ENCODE peak calls at places on chromosomes 12 and 14, in four cellular contexts. One of them, this sample, is unnamed.

GRCh38 chr12:26088999-26089398 is 35.8 kb downstream of the BHLHE41 start:
- DNase-seq in NB4: peak; percentile 52
- DNase-seq in lower lobe of right lung: peak; percentile 44
- DNase-seq in ovary: no peak
- DNase-seq in this sample: no peak

GRCh38 chr12:93135286-93136239 is 206.5 kb upstream of the EEA1 start:
- DNase-seq in NB4: peak; percentile 74
- DNase-seq in lower lobe of right lung: no peak
- DNase-seq in ovary: no peak
- DNase-seq in this sample: no peak

GRCh38 chr12:108856428-108857157 is 790 bp downstream of the SSH1 start:
- DNase-seq in NB4: peak; percentile 62
- DNase-seq in lower lobe of right lung: peak; percentile 85
- DNase-seq in ovary: peak; percentile 21
- DNase-seq in this sample: no peak

GRCh38 chr12:10358131-10358530 is 31.7 kb downstream of the KLRK1 start:
- DNase-seq in NB4: no peak
- DNase-seq in lower lobe of right lung: no peak
- DNase-seq in ovary: no peak
- DNase-seq in this sample: no peak

GRCh38 chr12:10030446-10030845 is at the start of gene CLEC9A:
- DNase-seq in NB4: no peak
- DNase-seq in lower lobe of right lung: no peak
- DNase-seq in ovary: no peak
- DNase-seq in this sample: no peak

GRCh38 chr12:80622271-80622670 is 85.2 kb upstream of the MYF6 start:
- DNase-seq in NB4: peak; percentile 18
- DNase-seq in lower lobe of right lung: no peak
- DNase-seq in ovary: no peak
- DNase-seq in this sample: no peak

GRCh38 chr14:22319526-22320352 is 269.3 kb downstream of the DAD1 start:
- DNase-seq in NB4: peak; percentile 73
- DNase-seq in lower lobe of right lung: no peak
- DNase-seq in ovary: peak; percentile 23
- DNase-seq in this sample: no peak

GRCh38 chr12:26156201-26156871 is 31.5 kb upstream of the BHLHE41 start:
- DNase-seq in NB4: peak; percentile 31
- DNase-seq in lower lobe of right lung: no peak
- DNase-seq in ovary: no peak
- DNase-seq in this sample: no peak

GRCh38 chr12:52980773-52981423 is 25.4 kb upstream of the EIF4B start:
- DNase-seq in NB4: peak; percentile 92
- DNase-seq in lower lobe of right lung: peak; percentile 88
- DNase-seq in ovary: peak; percentile 71
- DNase-seq in this sample: peak; percentile 22

GRCh38 chr12:118064608-118065007 is 3.6 kb upstream of the WSB2 start:
- DNase-seq in NB4: peak; percentile 44
- DNase-seq in lower lobe of right lung: no peak
- DNase-seq in ovary: no peak
- DNase-seq in this sample: no peak

GRCh38 chr12:43221216-43221615 is 330.8 kb downstream of the ADAMTS20 start:
- DNase-seq in NB4: no peak
- DNase-seq in lower lobe of right lung: no peak
- DNase-seq in ovary: no peak
- DNase-seq in this sample: no peak

GRCh38 chr14:92105845-92106094 is 612 bp downstream of the ATXN3 start:
- DNase-seq in NB4: peak; percentile 75
- DNase-seq in lower lobe of right lung: peak; percentile 67
- DNase-seq in ovary: peak; percentile 46
- DNase-seq in this sample: peak; percentile 8

GRCh38 chr14:71621276-71621675 is 311.0 kb upstream of the RGS6 start:
- DNase-seq in NB4: no peak
- DNase-seq in lower lobe of right lung: no peak
- DNase-seq in ovary: no peak
- DNase-seq in this sample: no peak

GRCh38 chr12:42607584-42607984 is 18.0 kb upstream of the PRICKLE1 start:
- DNase-seq in NB4: no peak
- DNase-seq in lower lobe of right lung: no peak
- DNase-seq in ovary: no peak
- DNase-seq in this sample: no peak

GRCh38 chr14:65098586-65098985 is 3.7 kb downstream of the MAX start:
- DNase-seq in NB4: peak; percentile 64
- DNase-seq in lower lobe of right lung: no peak
- DNase-seq in ovary: no peak
- DNase-seq in this sample: no peak

GRCh38 chr12:111393700-111394275 is 11.9 kb upstream of the SH2B3 start:
- DNase-seq in NB4: peak; percentile 67
- DNase-seq in lower lobe of right lung: peak; percentile 89
- DNase-seq in ovary: no peak
- DNase-seq in this sample: no peak

GRCh38 chr12:47067778-47068431 is 11.5 kb upstream of the PCED1B start:
- DNase-seq in NB4: no peak
- DNase-seq in lower lobe of right lung: no peak
- DNase-seq in ovary: no peak
- DNase-seq in this sample: no peak

GRCh38 chr12:41333988-41334387 is 145.9 kb downstream of the PDZRN4 start:
- DNase-seq in NB4: no peak
- DNase-seq in lower lobe of right lung: no peak
- DNase-seq in ovary: no peak
- DNase-seq in this sample: no peak

GRCh38 chr12:64672925-64673409 is 62.7 kb downstream of the RASSF3 start:
- DNase-seq in NB4: no peak
- DNase-seq in lower lobe of right lung: peak; percentile 55
- DNase-seq in ovary: peak; percentile 82
- DNase-seq in this sample: no peak

GRCh38 chr12:5244513-5244972 is 187.4 kb upstream of the NTF3 start:
- DNase-seq in NB4: no peak
- DNase-seq in lower lobe of right lung: no peak
- DNase-seq in ovary: no peak
- DNase-seq in this sample: no peak

GRCh38 chr12:50715174-50715573 is 48.7 kb upstream of the ATF1 start:
- DNase-seq in NB4: no peak
- DNase-seq in lower lobe of right lung: no peak
- DNase-seq in ovary: no peak
- DNase-seq in this sample: no peak

GRCh38 chr14:99745307-99745951 is 47.8 kb upstream of the EML1 start:
- DNase-seq in NB4: no peak
- DNase-seq in lower lobe of right lung: peak; percentile 15
- DNase-seq in ovary: no peak
- DNase-seq in this sample: no peak

GRCh38 chr12:121452356-121453021 is 52.6 kb downstream of the RNF34 start:
- DNase-seq in NB4: no peak
- DNase-seq in lower lobe of right lung: peak; percentile 68
- DNase-seq in ovary: peak; percentile 35
- DNase-seq in this sample: no peak
- H3K4me3 ChIP-seq in NB4: no peak overlapping the region
- H3K4me3 ChIP-seq in lower lobe of right lung: peak overlapping the region; percentile 30
- H3K4me3 ChIP-seq in ovary: peak overlapping the region; percentile 13
- H3K4me3 ChIP-seq in this sample: peak overlapping the region; percentile 30

GRCh38 chr12:124455336-124455735 is 112.1 kb downstream of the NCOR2 start:
- DNase-seq in NB4: no peak
- DNase-seq in lower lobe of right lung: no peak
- DNase-seq in ovary: no peak
- DNase-seq in this sample: no peak

GRCh38 chr12:124457287-124458219 is 109.9 kb downstream of the NCOR2 start:
- DNase-seq in NB4: peak; percentile 96
- DNase-seq in lower lobe of right lung: peak; percentile 86
- DNase-seq in ovary: peak; percentile 82
- DNase-seq in this sample: peak; percentile 22

GRCh38 chr12:124458220-124458991 is 109.0 kb downstream of the NCOR2 start:
- DNase-seq in NB4: no peak
- DNase-seq in lower lobe of right lung: no peak
- DNase-seq in ovary: no peak
- DNase-seq in this sample: no peak

GRCh38 chr12:124456133-124456651 is 111.2 kb downstream of the NCOR2 start:
- DNase-seq in NB4: no peak
- DNase-seq in lower lobe of right lung: no peak
- DNase-seq in ovary: no peak
- DNase-seq in this sample: no peak

GRCh38 chr12:124456652-124457152 is 110.7 kb downstream of the NCOR2 start:
- DNase-seq in NB4: peak; percentile 77
- DNase-seq in lower lobe of right lung: peak; percentile 72
- DNase-seq in ovary: no peak
- DNase-seq in this sample: peak; percentile 66
- H3K4me3 ChIP-seq in NB4: no peak overlapping the region
- H3K4me3 ChIP-seq in lower lobe of right lung: peak overlapping the region; percentile 46
- H3K4me3 ChIP-seq in ovary: peak overlapping the region; percentile 39
- H3K4me3 ChIP-seq in this sample: peak overlapping the region; percentile 8

GRCh38 chr12:13028825-13029570 is 15.2 kb upstream of the FAM234B start:
- DNase-seq in NB4: no peak
- DNase-seq in lower lobe of right lung: no peak
- DNase-seq in ovary: no peak
- DNase-seq in this sample: no peak

GRCh38 chr12:13027508-13027907 is 16.7 kb upstream of the FAM234B start:
- DNase-seq in NB4: no peak
- DNase-seq in lower lobe of right lung: no peak
- DNase-seq in ovary: no peak
- DNase-seq in this sample: no peak

GRCh38 chr12:13024151-13024946 is 19.8 kb upstream of the FAM234B start:
- DNase-seq in NB4: peak; percentile 39
- DNase-seq in lower lobe of right lung: no peak
- DNase-seq in ovary: no peak
- DNase-seq in this sample: no peak

GRCh38 chr12:13022737-13023370 is 21.3 kb upstream of the FAM234B start:
- DNase-seq in NB4: no peak
- DNase-seq in lower lobe of right lung: no peak
- DNase-seq in ovary: no peak
- DNase-seq in this sample: no peak

DNA sequence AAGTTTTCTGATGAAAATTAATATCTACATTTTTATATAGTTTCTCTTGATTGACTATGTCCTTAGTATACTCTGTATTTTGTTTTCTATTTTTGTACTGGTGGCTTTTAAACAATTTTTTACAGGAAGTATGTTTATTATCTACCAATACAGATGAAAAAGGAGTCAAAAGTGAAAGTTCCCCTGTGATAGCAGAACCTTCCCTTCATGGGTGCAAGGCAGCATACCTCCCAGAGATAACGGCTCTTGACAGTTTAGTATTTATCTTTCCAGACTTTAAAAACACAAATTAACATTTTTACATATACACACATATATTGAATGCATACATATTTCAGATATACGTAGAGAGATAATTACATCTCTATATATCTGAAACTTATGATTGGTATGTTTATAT is 17.1 kb upstream of the FAM234B start:
- DNase-seq in NB4: no peak
- DNase-seq in lower lobe of right lung: no peak
- DNase-seq in ovary: no peak
- DNase-seq in this sample: no peak
- H3K4me3 ChIP-seq in NB4: no peak overlapping the region
- H3K4me3 ChIP-seq in lower lobe of right lung: no peak overlapping the region
- H3K4me3 ChIP-seq in ovary: no peak overlapping the region
- H3K4me3 ChIP-seq in this sample: no peak overlapping the region

GRCh38 chr12:104466694-104467345 is 10.1 kb downstream of the CHST11 start:
- DNase-seq in NB4: no peak
- DNase-seq in lower lobe of right lung: no peak
- DNase-seq in ovary: no peak
- DNase-seq in this sample: no peak
- H3K4me3 ChIP-seq in NB4: peak overlapping the region; percentile 29
- H3K4me3 ChIP-seq in lower lobe of right lung: no peak overlapping the region
- H3K4me3 ChIP-seq in ovary: no peak overlapping the region
- H3K4me3 ChIP-seq in this sample: no peak overlapping the region

GRCh38 chr12:121755591-121755990 is 37.9 kb downstream of the RHOF start:
- DNase-seq in NB4: peak; percentile 4
- DNase-seq in lower lobe of right lung: no peak
- DNase-seq in ovary: no peak
- DNase-seq in this sample: no peak
- H3K4me3 ChIP-seq in NB4: no peak overlapping the region
- H3K4me3 ChIP-seq in lower lobe of right lung: no peak overlapping the region
- H3K4me3 ChIP-seq in ovary: no peak overlapping the region
- H3K4me3 ChIP-seq in this sample: no peak overlapping the region

GRCh38 chr14:77185093-77185465 is 3.5 kb downstream of the TMEM63C start:
- DNase-seq in NB4: no peak
- DNase-seq in lower lobe of right lung: no peak
- DNase-seq in ovary: no peak
- DNase-seq in this sample: no peak

GRCh38 chr14:77183896-77184295 is 2.3 kb downstream of the TMEM63C start:
- DNase-seq in NB4: no peak
- DNase-seq in lower lobe of right lung: no peak
- DNase-seq in ovary: no peak
- DNase-seq in this sample: no peak

GRCh38 chr14:77184396-77185092 is 2.9 kb downstream of the TMEM63C start:
- DNase-seq in NB4: no peak
- DNase-seq in lower lobe of right lung: no peak
- DNase-seq in ovary: no peak
- DNase-seq in this sample: no peak

GRCh38 chr14:77181124-77181602 is 435 bp upstream of the TMEM63C start:
- DNase-seq in NB4: no peak
- DNase-seq in lower lobe of right lung: no peak
- DNase-seq in ovary: no peak
- DNase-seq in this sample: no peak

DNA sequence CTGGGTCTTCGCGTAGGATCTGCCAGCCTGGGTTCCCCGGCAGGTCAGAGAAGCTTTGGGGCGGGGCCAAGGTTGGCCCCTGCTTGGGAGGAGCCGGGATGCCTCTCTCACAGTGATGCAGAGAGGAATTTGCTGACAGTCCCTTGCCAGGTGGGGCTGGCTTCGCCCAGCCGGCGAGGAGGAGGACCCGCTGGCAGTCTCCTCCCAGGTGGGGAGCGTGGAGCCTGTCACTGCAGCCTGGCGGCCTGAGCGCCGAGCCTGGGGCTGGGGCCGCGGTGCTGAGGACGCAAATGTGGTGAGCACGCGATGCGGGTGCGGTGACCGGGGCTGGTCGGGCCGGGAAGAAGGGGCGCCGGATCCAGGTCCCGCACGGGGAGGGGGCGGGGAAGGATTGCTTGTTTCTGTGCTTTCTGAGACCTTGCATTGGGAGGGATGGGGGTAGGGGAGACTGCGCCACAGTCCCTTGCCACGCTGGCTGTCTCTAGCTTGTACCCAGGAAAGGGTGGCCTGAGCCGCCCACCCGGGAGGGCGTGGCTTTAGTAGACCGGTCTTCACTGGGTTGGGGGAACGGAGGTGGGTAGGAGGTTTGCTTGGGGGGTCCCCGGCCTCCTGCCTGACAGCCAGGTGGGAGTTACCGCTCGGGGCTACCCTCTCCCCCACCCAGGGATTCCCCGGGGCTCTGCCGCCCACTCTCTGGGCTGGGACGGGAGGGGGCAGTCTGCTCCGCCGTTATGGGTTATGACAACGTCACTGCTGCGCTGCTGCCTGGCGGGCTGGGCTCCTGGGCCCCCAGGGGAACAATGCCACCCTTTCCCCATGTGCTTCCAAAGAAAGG is at the start of gene TMEM63C:
- DNase-seq in NB4: peak; percentile 16
- DNase-seq in lower lobe of right lung: no peak
- DNase-seq in ovary: no peak
- DNase-seq in this sample: no peak
- H3K4me3 ChIP-seq in NB4: no peak within 1 kb of the TSS
- H3K4me3 ChIP-seq in lower lobe of right lung: peak within 1 kb of the TSS; percentile 38
- H3K4me3 ChIP-seq in ovary: peak within 1 kb of the TSS; percentile 7
- H3K4me3 ChIP-seq in this sample: peak within 1 kb of the TSS; percentile 52

DNA sequence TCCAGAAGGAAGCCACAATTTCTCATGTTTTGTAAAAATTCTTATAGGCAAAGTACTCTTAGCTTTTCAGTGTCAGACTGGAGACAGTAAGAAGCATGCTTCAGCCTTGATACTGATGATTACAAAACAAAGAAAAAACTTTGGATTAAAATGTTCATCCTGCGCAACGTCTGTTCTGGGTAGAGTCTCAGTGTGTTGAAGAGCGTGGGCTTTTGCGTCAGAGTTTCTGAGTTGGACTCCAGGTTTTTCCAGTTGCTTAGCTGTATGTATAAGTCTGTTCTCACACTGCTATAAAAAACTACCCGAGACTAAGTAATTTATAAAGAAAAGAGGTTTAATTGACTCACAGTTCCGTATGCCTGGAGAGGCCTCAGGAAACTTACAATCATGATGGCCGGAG is 508.1 kb downstream of the DIO2 start:
- DNase-seq in NB4: no peak
- DNase-seq in lower lobe of right lung: no peak
- DNase-seq in ovary: no peak
- DNase-seq in this sample: no peak
- H3K4me3 ChIP-seq in NB4: no peak overlapping the region
- H3K4me3 ChIP-seq in lower lobe of right lung: no peak overlapping the region
- H3K4me3 ChIP-seq in ovary: no peak overlapping the region
- H3K4me3 ChIP-seq in this sample: no peak overlapping the region